ENCODE peak calls at places on chromosome 4, in ten cellular contexts. One of them, this sample, is unnamed.

GRCh38 chr4:75051431-75051830 is 118.5 kb downstream of the PARM1 start:
- DNase-seq in sciatic nerve: no peak
- DNase-seq in GM12892: no peak
- DNase-seq in RWPE1: no peak
- DNase-seq in skeletal muscle cell: no peak
- DNase-seq in uterus: no peak
- DNase-seq in NCI-H1092: no peak
- DNase-seq in left cardiac atrium: no peak
- DNase-seq in stimulated activated CD4-positive, alpha-beta T cell treated with anti-CD3 and anti-CD28 coated beads, Interleukin-1b, Interleukin-23, amount 100 ng/mL, for 24 hours: no peak
- DNase-seq in neural crest cell: no peak
- DNase-seq in this sample: no peak

GRCh38 chr4:110130578-110131358 is 67.6 kb downstream of the ELOVL6 start:
- DNase-seq in sciatic nerve: no peak
- DNase-seq in GM12892: no peak
- DNase-seq in RWPE1: peak; percentile 25
- DNase-seq in skeletal muscle cell: no peak
- DNase-seq in uterus: no peak
- DNase-seq in NCI-H1092: no peak
- DNase-seq in left cardiac atrium: no peak
- DNase-seq in stimulated activated CD4-positive, alpha-beta T cell treated with anti-CD3 and anti-CD28 coated beads, Interleukin-1b, Interleukin-23, amount 100 ng/mL, for 24 hours: no peak
- DNase-seq in neural crest cell: no peak
- DNase-seq in this sample: no peak

GRCh38 chr4:42296196-42296595 is 101.1 kb upstream of the SHISA3 start:
- DNase-seq in sciatic nerve: no peak
- DNase-seq in GM12892: no peak
- DNase-seq in RWPE1: no peak
- DNase-seq in skeletal muscle cell: no peak
- DNase-seq in uterus: no peak
- DNase-seq in NCI-H1092: no peak
- DNase-seq in left cardiac atrium: no peak
- DNase-seq in stimulated activated CD4-positive, alpha-beta T cell treated with anti-CD3 and anti-CD28 coated beads, Interleukin-1b, Interleukin-23, amount 100 ng/mL, for 24 hours: no peak
- DNase-seq in neural crest cell: no peak
- DNase-seq in this sample: no peak

GRCh38 chr4:38184404-38184803 is 224.2 kb downstream of the PTTG2 start:
- DNase-seq in sciatic nerve: no peak
- DNase-seq in GM12892: no peak
- DNase-seq in RWPE1: no peak
- DNase-seq in skeletal muscle cell: no peak
- DNase-seq in uterus: no peak
- DNase-seq in NCI-H1092: no peak
- DNase-seq in left cardiac atrium: no peak
- DNase-seq in stimulated activated CD4-positive, alpha-beta T cell treated with anti-CD3 and anti-CD28 coated beads, Interleukin-1b, Interleukin-23, amount 100 ng/mL, for 24 hours: no peak
- DNase-seq in neural crest cell: no peak
- DNase-seq in this sample: peak; percentile 64

GRCh38 chr4:13151178-13151577 is 333.0 kb downstream of the RAB28 start:
- DNase-seq in sciatic nerve: no peak
- DNase-seq in GM12892: no peak
- DNase-seq in RWPE1: no peak
- DNase-seq in skeletal muscle cell: no peak
- DNase-seq in uterus: no peak
- DNase-seq in NCI-H1092: no peak
- DNase-seq in left cardiac atrium: no peak
- DNase-seq in stimulated activated CD4-positive, alpha-beta T cell treated with anti-CD3 and anti-CD28 coated beads, Interleukin-1b, Interleukin-23, amount 100 ng/mL, for 24 hours: no peak
- DNase-seq in neural crest cell: no peak
- DNase-seq in this sample: no peak

GRCh38 chr4:8104491-8105302 is 53.9 kb downstream of the ABLIM2 start:
- DNase-seq in sciatic nerve: no peak
- DNase-seq in GM12892: no peak
- DNase-seq in RWPE1: no peak
- DNase-seq in skeletal muscle cell: no peak
- DNase-seq in uterus: no peak
- DNase-seq in NCI-H1092: no peak
- DNase-seq in left cardiac atrium: no peak
- DNase-seq in stimulated activated CD4-positive, alpha-beta T cell treated with anti-CD3 and anti-CD28 coated beads, Interleukin-1b, Interleukin-23, amount 100 ng/mL, for 24 hours: no peak
- DNase-seq in neural crest cell: no peak
- DNase-seq in this sample: no peak

GRCh38 chr4:57137261-57137660 is 27.1 kb upstream of the IGFBP7 start:
- DNase-seq in sciatic nerve: no peak
- DNase-seq in GM12892: no peak
- DNase-seq in RWPE1: no peak
- DNase-seq in skeletal muscle cell: no peak
- DNase-seq in uterus: no peak
- DNase-seq in NCI-H1092: no peak
- DNase-seq in left cardiac atrium: no peak
- DNase-seq in stimulated activated CD4-positive, alpha-beta T cell treated with anti-CD3 and anti-CD28 coated beads, Interleukin-1b, Interleukin-23, amount 100 ng/mL, for 24 hours: no peak
- DNase-seq in neural crest cell: no peak
- DNase-seq in this sample: no peak

GRCh38 chr4:153084939-153085630 is 119.2 kb upstream of the TRIM2 start:
- DNase-seq in sciatic nerve: peak; percentile 86
- DNase-seq in GM12892: no peak
- DNase-seq in RWPE1: peak; percentile 66
- DNase-seq in skeletal muscle cell: peak; percentile 18
- DNase-seq in uterus: peak; percentile 74
- DNase-seq in NCI-H1092: peak; percentile 20
- DNase-seq in left cardiac atrium: peak; percentile 78
- DNase-seq in stimulated activated CD4-positive, alpha-beta T cell treated with anti-CD3 and anti-CD28 coated beads, Interleukin-1b, Interleukin-23, amount 100 ng/mL, for 24 hours: peak; percentile 83
- DNase-seq in neural crest cell: peak; percentile 94
- DNase-seq in this sample: peak; percentile 54

GRCh38 chr4:39715788-39716187 is 17.9 kb downstream of the UBE2K start:
- DNase-seq in sciatic nerve: no peak
- DNase-seq in GM12892: no peak
- DNase-seq in RWPE1: no peak
- DNase-seq in skeletal muscle cell: no peak
- DNase-seq in uterus: no peak
- DNase-seq in NCI-H1092: no peak
- DNase-seq in left cardiac atrium: no peak
- DNase-seq in stimulated activated CD4-positive, alpha-beta T cell treated with anti-CD3 and anti-CD28 coated beads, Interleukin-1b, Interleukin-23, amount 100 ng/mL, for 24 hours: no peak
- DNase-seq in neural crest cell: no peak
- DNase-seq in this sample: no peak

GRCh38 chr4:56995525-56995924 is 16.8 kb downstream of the POLR2B start:
- DNase-seq in sciatic nerve: peak; percentile 70
- DNase-seq in GM12892: no peak
- DNase-seq in RWPE1: no peak
- DNase-seq in skeletal muscle cell: peak; percentile 91
- DNase-seq in uterus: peak; percentile 75
- DNase-seq in NCI-H1092: peak; percentile 47
- DNase-seq in left cardiac atrium: peak; percentile 68
- DNase-seq in stimulated activated CD4-positive, alpha-beta T cell treated with anti-CD3 and anti-CD28 coated beads, Interleukin-1b, Interleukin-23, amount 100 ng/mL, for 24 hours: no peak
- DNase-seq in neural crest cell: no peak
- DNase-seq in this sample: no peak

GRCh38 chr4:13642576-13642975 is 15.1 kb upstream of the BOD1L1 start:
- DNase-seq in sciatic nerve: peak; percentile 70
- DNase-seq in GM12892: no peak
- DNase-seq in RWPE1: no peak
- DNase-seq in skeletal muscle cell: peak; percentile 59
- DNase-seq in uterus: peak; percentile 23
- DNase-seq in NCI-H1092: peak; percentile 28
- DNase-seq in left cardiac atrium: no peak
- DNase-seq in stimulated activated CD4-positive, alpha-beta T cell treated with anti-CD3 and anti-CD28 coated beads, Interleukin-1b, Interleukin-23, amount 100 ng/mL, for 24 hours: no peak
- DNase-seq in neural crest cell: no peak
- DNase-seq in this sample: no peak

GRCh38 chr4:110510955-110511544 is 35.1 kb downstream of the ENPEP start:
- DNase-seq in sciatic nerve: no peak
- DNase-seq in GM12892: no peak
- DNase-seq in RWPE1: peak; percentile 34
- DNase-seq in skeletal muscle cell: no peak
- DNase-seq in uterus: no peak
- DNase-seq in NCI-H1092: peak; percentile 18
- DNase-seq in left cardiac atrium: no peak
- DNase-seq in stimulated activated CD4-positive, alpha-beta T cell treated with anti-CD3 and anti-CD28 coated beads, Interleukin-1b, Interleukin-23, amount 100 ng/mL, for 24 hours: no peak
- DNase-seq in neural crest cell: no peak
- DNase-seq in this sample: peak; percentile 58

This sample was measured in RPMI8226.